ENCODE peak calls at places on chromosomes 7 and 10, in five cellular contexts. X is HT1080; V is stimulated activated CD4-positive, alpha-beta T cell treated with anti-CD3 and anti-CD28 coated beads, Interleukin-4, amount 100 ng/mL, for 24 hours; I is spleen; T is neural crest cell. H is an unnamed sample.

GRCh38 chr7:150927157-150927953 is 50.8 kb downstream of the KCNH2 start:
- DNase-seq in V (no peak), I (no peak), T (no peak), X (peak; percentile 33), H (no peak)

GRCh38 chr10:98919899-98920298 is 315.8 kb downstream of the HPSE2 start:
- DNase-seq in I (no peak), T (no peak), X (peak; percentile 13), V (no peak), H (no peak)

GRCh38 chr7:29748286-29749099 is 57.8 kb upstream of the WIPF3 start:
- DNase-seq in X (peak; percentile 35), T (no peak), V (no peak), I (no peak), H (peak; percentile 33)

GRCh38 chr7:156927571-156928405 is 21.7 kb upstream of the NOM1 start:
- DNase-seq in X (no peak), T (no peak), I (no peak), V (no peak), H (no peak)

GRCh38 chr10:31745612-31746376 is 182.8 kb downstream of the ARHGAP12 start:
- DNase-seq in X (peak; percentile 99), V (peak; percentile 71), I (no peak), T (no peak), H (no peak)

GRCh38 chr10:101329341-101330032 is 24.5 kb upstream of the BTRC start:
- DNase-seq in T (no peak), X (no peak), I (no peak), V (no peak), H (no peak)

GRCh38 chr7:19470031-19470430 is 238.8 kb downstream of the POLR1F start:
- DNase-seq in V (no peak), X (no peak), I (no peak), T (no peak), H (no peak)

GRCh38 chr10:9243861-9244515 is 1189.5 kb downstream of the GATA3 start:
- DNase-seq in X (no peak), T (no peak), I (no peak), V (no peak), H (no peak)

GRCh38 chr7:151792671-151793070 is 84.2 kb downstream of the PRKAG2 start:
- DNase-seq in V (no peak), X (no peak), T (no peak), I (peak; percentile 25), H (no peak)

GRCh38 chr10:79270471-79271246 is 76.6 kb upstream of the PPIF start:
- DNase-seq in X (no peak), T (no peak), V (no peak), I (no peak), H (no peak)

GRCh38 chr7:132865366-132865765 is 216.5 kb downstream of the CHCHD3 start:
- DNase-seq in X (no peak), T (no peak), V (no peak), I (no peak), H (no peak)

GRCh38 chr10:30812018-30812851 is 182.7 kb upstream of the LYZL2 start:
- DNase-seq in T (no peak), I (peak; percentile 64), X (peak; percentile 82), V (no peak), H (no peak)

GRCh38 chr7:23123007-23123406 is 17.4 kb downstream of the KLHL7 start:
- DNase-seq in I (no peak), T (no peak), V (no peak), X (no peak), H (no peak)

GRCh38 chr7:21642422-21642821 is 99.6 kb downstream of the DNAH11 start:
- DNase-seq in I (no peak), V (no peak), X (no peak), T (no peak), H (peak; percentile 22)

GRCh38 chr7:129227646-129228578 is 3.1 kb downstream of the AHCYL2 start:
- DNase-seq in T (no peak), I (no peak), V (no peak), X (no peak), H (no peak)

GRCh38 chr10:76036410-76036940 is 605.1 kb downstream of the LRMDA start:
- DNase-seq in X (peak; percentile 41), T (peak; percentile 77), V (peak; percentile 25), I (peak; percentile 85), H (peak; percentile 33)

GRCh38 chr7:151897951-151898686 is 21.2 kb upstream of the PRKAG2 start:
- DNase-seq in X (no peak), T (no peak), I (peak; percentile 39), V (no peak), H (no peak)

GRCh38 chr10:59872892-59873463 is 33.4 kb downstream of the CCDC6 start:
- DNase-seq in X (peak; percentile 48), I (no peak), T (no peak), V (no peak), H (no peak)

GRCh38 chr10:11165591-11166543 is 148.2 kb downstream of the CELF2 start:
- DNase-seq in I (peak; percentile 90), X (peak; percentile 60), V (peak; percentile 79), T (peak; percentile 33), H (no peak)

GRCh38 chr10:120455606-120456005 is 1.4 kb upstream of the PLPP4 start:
- DNase-seq in I (no peak), X (no peak), T (no peak), V (no peak), H (no peak)

GRCh38 chr7:10121641-10122040 is 852.0 kb upstream of the PHF14 start:
- DNase-seq in T (no peak), V (no peak), I (no peak), X (no peak), H (peak; percentile 20)

GRCh38 chr7:93171606-93172226 is 23.5 kb upstream of the SAMD9L start:
- DNase-seq in X (peak; percentile 57), V (no peak), I (no peak), T (no peak), H (no peak)

GRCh38 chr7:102395620-102395957 is 574 bp upstream of the PRKRIP1 start:
- DNase-seq in X (no peak), V (no peak), I (no peak), T (peak; percentile 9), H (no peak)

GRCh38 chr10:103202319-103202718 is 9.2 kb upstream of the NT5C2 start:
- DNase-seq in I (no peak), X (no peak), T (no peak), V (no peak), H (no peak)

GRCh38 chr10:580796-581195 is 108.7 kb downstream of the DIP2C start:
- DNase-seq in T (no peak), I (no peak), X (peak; percentile 89), V (no peak), H (no peak)

GRCh38 chr7:38858281-38858884 is 50.6 kb downstream of the VPS41 start:
- DNase-seq in I (no peak), X (peak; percentile 20), V (no peak), T (no peak), H (no peak)

GRCh38 chr7:100835903-100836811 is 8.8 kb upstream of the EPHB4 start:
- DNase-seq in V (no peak), X (no peak), T (no peak), I (peak; percentile 86), H (peak; percentile 98)

GRCh38 chr7:26065652-26066051 is 86.3 kb upstream of the NFE2L3 start:
- DNase-seq in X (no peak), T (no peak), V (no peak), I (no peak), H (no peak)

GRCh38 chr7:25580156-25580555 is 351.9 kb upstream of the NPVF start:
- DNase-seq in I (no peak), V (no peak), T (no peak), X (no peak), H (no peak)

GRCh38 chr10:30088178-30088577 is 28.8 kb upstream of the JCAD start:
- DNase-seq in I (no peak), X (no peak), V (no peak), T (no peak), H (no peak)

GRCh38 chr7:65477326-65477725 is 103.7 kb downstream of the ZNF92 start:
- DNase-seq in T (peak; percentile 21), V (no peak), I (no peak), X (no peak), H (peak; percentile 76)

GRCh38 chr10:131759347-131759746 is 141.5 kb upstream of the PPP2R2D start:
- DNase-seq in X (no peak), T (no peak), I (no peak), V (no peak), H (no peak)

GRCh38 chr10:48366261-48366660 is 59.8 kb downstream of the MAPK8 start:
- DNase-seq in X (no peak), T (no peak), V (no peak), I (no peak), H (no peak)

GRCh38 chr7:136134503-136134902 is 157.3 kb upstream of the MTPN start:
- DNase-seq in T (no peak), I (no peak), X (peak; percentile 73), V (no peak), H (no peak)

GRCh38 chr7:74312418-74313021 is 23.3 kb downstream of the CLIP2 start:
- DNase-seq in T (no peak), I (no peak), V (no peak), X (peak; percentile 53), H (no peak)

GRCh38 chr7:19572566-19572965 is 136.3 kb downstream of the POLR1F start:
- DNase-seq in V (no peak), T (no peak), X (no peak), I (no peak), H (no peak)

GRCh38 chr10:74039561-74040145 is 41.7 kb downstream of the VCL start:
- DNase-seq in I (no peak), X (no peak), T (no peak), V (no peak), H (no peak)

GRCh38 chr7:157423348-157423747 is 86.5 kb downstream of the DNAJB6 start:
- DNase-seq in I (no peak), T (no peak), V (no peak), X (no peak), H (no peak)

GRCh38 chr10:60281331-60281730 is 108.3 kb downstream of the ANK3 start:
- DNase-seq in X (no peak), T (no peak), V (no peak), I (no peak), H (no peak)

GRCh38 chr7:114312649-114313048 is 102.0 kb upstream of the FOXP2 start:
- DNase-seq in I (no peak), V (no peak), X (no peak), T (no peak), H (no peak)

H was measured in NT2/D1.